ENCODE peak calls at places on chromosomes 2 and 18, in six cellular contexts. J is K562; U is neural progenitor cell; X is hypothalamus; Y is cardiac fibroblast; W is activated T-cell treated with anti-CD3 and anti-CD28 coated beads, Interleukin-2, amount 50 U/mL, for 72 hours. M is an unnamed sample.
A peak's percentile ranks its signal among the peaks of the same experiment; 100 is the strongest.

GRCh38 chr18:23703057-23703986 is 14.1 kb downstream of the LAMA3 start:
- DNase-seq in U (peak; percentile 49), X (no peak), J (peak; percentile 40), W (peak; percentile 22), Y (peak; percentile 78), M (peak; percentile 21)

GRCh38 chr2:148130571-148130970 is 109.7 kb downstream of the MBD5 start:
- DNase-seq in X (no peak), Y (peak; percentile 21), U (no peak), W (no peak), J (no peak), M (no peak)

GRCh38 chr18:13163167-13163927 is 55.2 kb upstream of the LDLRAD4 start:
- DNase-seq in W (no peak), U (no peak), Y (no peak), J (peak; percentile 4), X (no peak), M (no peak)

GRCh38 chr18:79367989-79368388 is 27.7 kb upstream of the NFATC1 start:
- DNase-seq in J (no peak), Y (peak; percentile 29), X (no peak), U (no peak), W (no peak), M (no peak)

GRCh38 chr18:77205769-77206168 is 43.9 kb upstream of the GALR1 start:
- DNase-seq in J (no peak), W (no peak), Y (no peak), U (no peak), X (no peak), M (no peak)

GRCh38 chr2:230868151-230868946 is 3.6 kb downstream of the ITM2C start:
- DNase-seq in U (peak; percentile 48), Y (no peak), X (no peak), W (no peak), J (no peak), M (no peak)

GRCh38 chr2:106095478-106096392 is 98.4 kb downstream of the UXS1 start:
- DNase-seq in J (no peak), U (no peak), W (peak; percentile 77), Y (no peak), X (no peak), M (peak; percentile 21)

GRCh38 chr2:172324198-172324597 is 103.2 kb upstream of the ITGA6 start:
- DNase-seq in X (no peak), Y (no peak), J (no peak), W (no peak), U (no peak), M (no peak)

GRCh38 chr18:8615397-8616025 is 6.3 kb downstream of the RAB12 start:
- DNase-seq in U (no peak), Y (peak; percentile 87), X (no peak), J (peak; percentile 51), W (no peak), M (no peak)

GRCh38 chr18:76922107-76922506 is 99.8 kb downstream of the ZNF236 start:
- DNase-seq in W (peak; percentile 52), X (peak; percentile 9), J (peak; percentile 11), U (peak; percentile 80), Y (peak; percentile 63), M (peak; percentile 40)